ENCODE peak calls at places on chromosomes 4 and X, in ten cellular contexts. J, C, B, Q, H, A, S, P, T and U are unnamed samples.

GRCh38 chrX:67781132-67781531 is 237.3 kb downstream of the AR start:
- DNase-seq in J (no peak), C (no peak), B (no peak), Q (no peak), H (no peak), A (no peak), S (peak; percentile 49), P (no peak), T (no peak), U (no peak)

GRCh38 chrX:40300286-40300890 is 202.6 kb upstream of the BCOR start:
- DNase-seq in J (no peak), C (no peak), B (no peak), Q (no peak), H (no peak), A (no peak), S (no peak), P (no peak), T (no peak), U (no peak)

GRCh38 chrX:135737361-135738071 is 24.1 kb downstream of the CT45A1 start:
- DNase-seq in J (no peak), C (peak; percentile 24), B (peak; percentile 15), Q (peak; percentile 11), H (no peak), A (peak; percentile 2), S (no peak), P (no peak), T (no peak), U (no peak)

GRCh38 chrX:16076834-16077233 is 46.5 kb upstream of the GRPR start:
- DNase-seq in J (no peak), C (no peak), B (no peak), Q (no peak), H (no peak), A (peak; percentile 29), S (no peak), P (no peak), T (no peak), U (no peak)

GRCh38 chr4:147768113-147768512 is 36.2 kb downstream of the ARHGAP10 start:
- DNase-seq in J (no peak), C (peak; percentile 76), B (no peak), Q (peak; percentile 94), H (no peak), A (peak; percentile 83), S (no peak), P (no peak), T (no peak), U (peak; percentile 72)

GRCh38 chr4:144712775-144713174 is 66.8 kb downstream of the HHIP start:
- DNase-seq in J (no peak), C (peak; percentile 64), B (no peak), Q (peak; percentile 75), H (no peak), A (no peak), S (no peak), P (no peak), T (no peak), U (no peak)

GRCh38 chr4:145828802-145829485 is 109.7 kb downstream of the ZNF827 start:
- DNase-seq in J (no peak), C (no peak), B (no peak), Q (no peak), H (no peak), A (no peak), S (no peak), P (no peak), T (no peak), U (no peak)

GRCh38 chr4:173486714-173487392 is 43.2 kb downstream of the HAND2 start:
- DNase-seq in J (no peak), C (no peak), B (no peak), Q (peak; percentile 31), H (peak; percentile 51), A (no peak), S (no peak), P (no peak), T (no peak), U (no peak)

GRCh38 chr4:182143822-182144620 is 99.2 kb upstream of the TENM3 start:
- DNase-seq in J (no peak), C (peak; percentile 80), B (peak; percentile 87), Q (peak; percentile 81), H (no peak), A (peak; percentile 69), S (peak; percentile 26), P (no peak), T (no peak), U (peak; percentile 69)

GRCh38 chr4:472881-473574 is 25.9 kb downstream of the ZNF721 start:
- DNase-seq in J (no peak), C (no peak), B (peak; percentile 18), Q (peak; percentile 16), H (no peak), A (peak; percentile 19), S (no peak), P (no peak), T (no peak), U (peak; percentile 2)

GRCh38 chrX:9562851-9563250 is 98.0 kb downstream of the TBL1X start:
- DNase-seq in J (no peak), C (peak; percentile 97), B (no peak), Q (peak; percentile 94), H (peak; percentile 29), A (peak; percentile 45), S (peak; percentile 75), P (no peak), T (no peak), U (peak; percentile 29)

GRCh38 chrX:7542566-7542965 is 300.4 kb upstream of the VCX start:
- DNase-seq in J (no peak), C (no peak), B (no peak), Q (no peak), H (no peak), A (no peak), S (no peak), P (no peak), T (no peak), U (no peak)

GRCh38 chrX:21509912-21510311 is 135.7 kb downstream of the CNKSR2 start:
- DNase-seq in J (no peak), C (no peak), B (no peak), Q (peak; percentile 78), H (no peak), A (peak; percentile 41), S (no peak), P (no peak), T (no peak), U (peak; percentile 1)

GRCh38 chr4:13328591-13328990 is 155.5 kb downstream of the RAB28 start:
- DNase-seq in J (no peak), C (peak; percentile 44), B (no peak), Q (peak; percentile 38), H (no peak), A (peak; percentile 33), S (no peak), P (no peak), T (no peak), U (no peak)

GRCh38 chr4:7627251-7628250 is 192.8 kb upstream of the PSAPL1 start:
- DNase-seq in J (no peak), C (no peak), B (no peak), Q (no peak), H (no peak), A (no peak), S (no peak), P (no peak), T (no peak), U (no peak)

GRCh38 chr4:6918345-6918744 is 8.7 kb downstream of the TBC1D14 start:
- DNase-seq in J (no peak), C (no peak), B (no peak), Q (no peak), H (no peak), A (no peak), S (no peak), P (no peak), T (no peak), U (no peak)

GRCh38 chr4:93319011-93319410 is 509.5 kb upstream of the ATOH1 start:
- DNase-seq in J (no peak), C (no peak), B (no peak), Q (no peak), H (no peak), A (peak; percentile 9), S (no peak), P (no peak), T (no peak), U (no peak)

GRCh38 chrX:630922-631496 is 418 bp downstream of the SHOX start:
- DNase-seq in J (no peak), C (no peak), B (peak; percentile 68), Q (no peak), H (no peak), A (no peak), S (no peak), P (no peak), T (no peak), U (no peak)

GRCh38 chrX:100636321-100636991 is at the start of gene TSPAN6:
- DNase-seq in J (peak; percentile 54), C (peak; percentile 90), B (peak; percentile 87), Q (peak; percentile 86), H (peak; percentile 83), A (peak; percentile 81), S (peak; percentile 82), P (peak; percentile 68), T (peak; percentile 73), U (peak; percentile 79)

GRCh38 chr4:23697722-23698121 is 192.1 kb downstream of the PPARGC1A start:
- DNase-seq in J (no peak), C (no peak), B (no peak), Q (no peak), H (no peak), A (no peak), S (no peak), P (no peak), T (no peak), U (no peak)

GRCh38 chr4:90503677-90504076 is 376.5 kb downstream of the CCSER1 start:
- DNase-seq in J (no peak), C (peak; percentile 1), B (peak; percentile 62), Q (no peak), H (no peak), A (no peak), S (no peak), P (no peak), T (no peak), U (no peak)

GRCh38 chrX:49884290-49884862 is 5.1 kb downstream of the USP27X start:
- DNase-seq in J (peak; percentile 45), C (peak; percentile 56), B (peak; percentile 71), Q (peak; percentile 59), H (peak; percentile 53), A (peak; percentile 42), S (peak; percentile 21), P (no peak), T (peak; percentile 70), U (peak; percentile 11)

GRCh38 chr4:65416875-65417274 is 253.4 kb downstream of the EPHA5 start:
- DNase-seq in J (no peak), C (peak; percentile 0), B (peak; percentile 14), Q (no peak), H (peak; percentile 50), A (no peak), S (no peak), P (no peak), T (no peak), U (no peak)

GRCh38 chrX:148412006-148412405 is 88.4 kb upstream of the AFF2 start:
- DNase-seq in J (no peak), C (no peak), B (no peak), Q (no peak), H (no peak), A (peak; percentile 48), S (no peak), P (no peak), T (no peak), U (no peak)